ENCODE peak calls at places on chromosomes 7 and 10, in four cellular contexts. P, K, N and I are unnamed samples.

GRCh38 chr10:48968036-48968435 is 28.4 kb upstream of the LRRC18 start:
- DNase-seq in P (no peak), K (no peak), N (no peak), I (no peak)

GRCh38 chr10:103977204-103977603 is 10.3 kb downstream of the SLK start:
- DNase-seq in P (no peak), K (no peak), N (no peak), I (no peak)

GRCh38 chr7:46600340-46600739 is 679.3 kb upstream of the IGFBP3 start:
- DNase-seq in P (no peak), K (peak), N (peak), I (no peak)

GRCh38 chr7:82729172-82730030 is 285.8 kb upstream of the CACNA2D1 start:
- DNase-seq in P (no peak), K (no peak), N (no peak), I (peak)

GRCh38 chr7:43353902-43354301 is 229.0 kb upstream of the STK17A start:
- DNase-seq in P (no peak), K (no peak), N (no peak), I (no peak)

GRCh38 chr10:110893559-110894179 is 21.9 kb downstream of the PDCD4 start:
- DNase-seq in P (no peak), K (no peak), N (no peak), I (no peak)

GRCh38 chr10:106495931-106496330 is 668.6 kb downstream of the SORCS1 start:
- DNase-seq in P (no peak), K (no peak), N (no peak), I (no peak)

GRCh38 chr10:84230359-84230758 is 5.0 kb upstream of the LRIT2 start:
- DNase-seq in P (no peak), K (no peak), N (no peak), I (no peak)

GRCh38 chr10:2256241-2256640 is 518.9 kb upstream of the ADARB2 start:
- DNase-seq in P (no peak), K (no peak), N (no peak), I (no peak)

GRCh38 chr7:110001254-110001938 is 1089.5 kb upstream of the LRRN3 start:
- DNase-seq in P (no peak), K (no peak), N (no peak), I (no peak)

GRCh38 chr10:87842776-87843497 is 20.4 kb downstream of the KLLN start:
- DNase-seq in P (no peak), K (no peak), N (no peak), I (no peak)

GRCh38 chr7:42125321-42125720 is 111.7 kb downstream of the GLI3 start:
- DNase-seq in P (no peak), K (no peak), N (no peak), I (no peak)

GRCh38 chr10:47231414-47231813 is 68.6 kb upstream of the GDF10 start:
- DNase-seq in P (no peak), K (no peak), N (no peak), I (no peak)

GRCh38 chr7:5699951-5700384 is 81.5 kb downstream of the RNF216 start:
- DNase-seq in P (no peak), K (no peak), N (no peak), I (no peak)

GRCh38 chr10:28722065-28722803 is 44.9 kb downstream of the BAMBI start:
- DNase-seq in P (peak), K (peak), N (no peak), I (no peak)

GRCh38 chr10:91700788-91701444 is 68.0 kb upstream of the PPP1R3C start:
- DNase-seq in P (no peak), K (no peak), N (peak), I (no peak)

GRCh38 chr10:86348321-86349210 is 18.0 kb downstream of the GRID1 start:
- DNase-seq in P (peak), K (no peak), N (no peak), I (no peak)

GRCh38 chr7:148702876-148703670 is 4.4 kb downstream of the CUL1 start:
- DNase-seq in P (no peak), K (no peak), N (no peak), I (no peak)

GRCh38 chr7:2040201-2040892 is 192.4 kb downstream of the MAD1L1 start:
- DNase-seq in P (no peak), K (peak), N (no peak), I (no peak)

GRCh38 chr10:98041352-98042043 is 11.1 kb upstream of the CRTAC1 start:
- DNase-seq in P (peak), K (peak), N (peak), I (peak)

GRCh38 chr7:84529480-84530205 is 335.1 kb upstream of the SEMA3A start:
- DNase-seq in P (no peak), K (no peak), N (peak), I (peak)

GRCh38 chr10:13993169-13993568 is 337.6 kb downstream of the FRMD4A start:
- DNase-seq in P (no peak), K (no peak), N (peak), I (no peak)

GRCh38 chr10:131822013-131822693 is 78.7 kb upstream of the PPP2R2D start:
- DNase-seq in P (peak), K (peak), N (no peak), I (no peak)

GRCh38 chr10:31678139-31678536 is 250.5 kb downstream of the ARHGAP12 start:
- DNase-seq in P (no peak), K (peak), N (no peak), I (no peak)

GRCh38 chr7:150962743-150963399 is 15.2 kb downstream of the KCNH2 start:
- DNase-seq in P (peak), K (no peak), N (no peak), I (no peak)

GRCh38 chr7:7944619-7945282 is 23.8 kb upstream of the GLCCI1 start:
- DNase-seq in P (peak), K (peak), N (no peak), I (no peak)

GRCh38 chr7:94374231-94374630 is 20.5 kb upstream of the COL1A2 start:
- DNase-seq in P (peak), K (peak), N (peak), I (peak)

GRCh38 chr7:117312593-117312992 is 10.3 kb downstream of the WNT2 start:
- DNase-seq in P (no peak), K (no peak), N (no peak), I (no peak)

GRCh38 chr7:35828817-35829216 is 28.0 kb downstream of the SEPTIN7 start:
- DNase-seq in P (no peak), K (no peak), N (no peak), I (no peak)

GRCh38 chr10:68781613-68782574 is 45.4 kb upstream of the STOX1 start:
- DNase-seq in P (no peak), K (no peak), N (no peak), I (no peak)

GRCh38 chr7:105934577-105935185 is 28.4 kb upstream of the CDHR3 start:
- DNase-seq in P (no peak), K (no peak), N (peak), I (peak)

GRCh38 chr7:27346531-27347260 is 104.1 kb downstream of the EVX1 start:
- DNase-seq in P (no peak), K (no peak), N (peak), I (no peak)

GRCh38 chr10:118692911-118693310 is 61.9 kb downstream of the CACUL1 start:
- DNase-seq in P (no peak), K (no peak), N (peak), I (peak)

GRCh38 chr10:71742301-71743098 is 22.9 kb upstream of the C10orf105 start:
- DNase-seq in P (no peak), K (no peak), N (no peak), I (no peak)

GRCh38 chr10:11515596-11516418 is 95.6 kb downstream of the USP6NL start:
- DNase-seq in P (no peak), K (no peak), N (no peak), I (peak)

GRCh38 chr7:55033241-55033846 is 14.5 kb downstream of the EGFR start:
- DNase-seq in P (no peak), K (no peak), N (no peak), I (no peak)

GRCh38 chr10:54880943-54881342 is 79.9 kb upstream of the PCDH15 start:
- DNase-seq in P (no peak), K (no peak), N (no peak), I (no peak)

GRCh38 chr10:127492607-127493250 is 56.4 kb upstream of the NPS start:
- DNase-seq in P (no peak), K (no peak), N (no peak), I (no peak)

GRCh38 chr7:29851487-29851886 is 45.2 kb downstream of the WIPF3 start:
- DNase-seq in P (no peak), K (no peak), N (no peak), I (no peak)

GRCh38 chr7:158085741-158086695 is 501.6 kb downstream of the PTPRN2 start:
- DNase-seq in P (no peak), K (no peak), N (no peak), I (no peak)

GRCh38 chr7:49479936-49480544 is 293.4 kb upstream of the VWC2 start:
- DNase-seq in P (no peak), K (no peak), N (no peak), I (no peak)

GRCh38 chr7:49488573-49488972 is 284.9 kb upstream of the VWC2 start:
- DNase-seq in P (no peak), K (no peak), N (no peak), I (no peak)

GRCh38 chr7:49486974-49487919 is 286.2 kb upstream of the VWC2 start:
- DNase-seq in P (no peak), K (no peak), N (no peak), I (no peak)

GRCh38 chr7:49479421-49479820 is 294.0 kb upstream of the VWC2 start:
- DNase-seq in P (no peak), K (no peak), N (no peak), I (no peak)

GRCh38 chr7:49483142-49483541 is 290.3 kb upstream of the VWC2 start:
- DNase-seq in P (no peak), K (no peak), N (no peak), I (no peak)
- TF ChIP-seq CTCF in P (no peak), K (no peak), N (no peak), I (no peak)

DNA sequence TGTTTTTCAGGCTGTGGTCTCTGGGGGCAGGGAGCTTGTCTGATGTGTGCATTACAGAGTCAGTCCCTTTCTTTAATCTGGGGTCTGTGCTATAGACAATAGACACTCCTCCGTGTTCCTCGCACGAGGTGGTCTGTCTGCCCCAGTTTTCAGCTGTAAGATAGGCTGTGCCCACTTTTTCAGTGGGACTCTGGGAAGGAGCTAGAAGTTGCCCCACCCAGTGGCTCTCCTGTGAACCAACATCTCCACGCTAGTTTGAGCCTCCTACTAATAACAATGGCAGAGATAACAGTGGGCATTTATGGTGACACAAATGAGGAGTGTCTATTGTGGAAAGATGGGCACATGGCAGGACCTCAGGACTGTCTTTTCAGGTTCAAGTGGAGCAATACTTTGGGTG is 44.0 kb downstream of the ADRB1 start:
- DNase-seq in P (no peak), K (no peak), N (no peak), I (no peak)
- TF ChIP-seq CTCF in P (no peak), K (no peak), N (no peak), I (no peak)

DNA sequence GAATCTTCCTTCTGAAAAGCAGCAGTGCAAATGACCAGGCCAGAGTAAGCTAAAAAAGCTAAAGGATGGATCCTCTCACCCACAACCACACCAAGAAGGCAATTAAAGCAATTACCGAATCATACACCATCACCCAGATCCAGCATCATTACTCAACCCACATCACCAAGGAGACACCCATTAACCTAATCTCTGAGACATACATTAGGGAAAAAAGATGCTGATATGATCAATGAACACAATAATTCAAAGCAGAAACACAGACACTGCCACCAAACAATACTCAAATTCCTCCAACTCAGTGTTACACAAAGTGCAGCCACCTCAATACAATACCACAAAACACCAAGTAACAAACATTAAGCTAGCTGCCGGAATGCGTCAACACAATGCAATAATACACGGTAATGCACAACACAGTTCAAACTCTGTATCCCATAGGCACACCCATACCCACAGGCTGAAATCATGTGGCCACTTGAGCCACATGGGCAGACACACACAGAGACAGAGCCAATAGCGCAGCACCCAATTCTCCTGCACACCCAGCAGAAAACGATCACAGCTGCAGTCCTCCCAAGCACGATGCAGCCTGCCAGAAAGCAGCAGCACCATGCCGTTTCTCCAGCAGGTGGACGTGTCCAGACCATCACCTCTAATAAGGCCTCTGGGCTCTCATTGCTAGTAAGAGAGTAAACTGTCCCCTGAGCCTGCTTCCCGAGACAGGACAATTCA is 21.5 kb downstream of the PAX2 start:
- DNase-seq in P (no peak), K (no peak), N (no peak), I (no peak)
- TF ChIP-seq CTCF in P (peak), K (no peak), N (no peak), I (no peak)

DNA sequence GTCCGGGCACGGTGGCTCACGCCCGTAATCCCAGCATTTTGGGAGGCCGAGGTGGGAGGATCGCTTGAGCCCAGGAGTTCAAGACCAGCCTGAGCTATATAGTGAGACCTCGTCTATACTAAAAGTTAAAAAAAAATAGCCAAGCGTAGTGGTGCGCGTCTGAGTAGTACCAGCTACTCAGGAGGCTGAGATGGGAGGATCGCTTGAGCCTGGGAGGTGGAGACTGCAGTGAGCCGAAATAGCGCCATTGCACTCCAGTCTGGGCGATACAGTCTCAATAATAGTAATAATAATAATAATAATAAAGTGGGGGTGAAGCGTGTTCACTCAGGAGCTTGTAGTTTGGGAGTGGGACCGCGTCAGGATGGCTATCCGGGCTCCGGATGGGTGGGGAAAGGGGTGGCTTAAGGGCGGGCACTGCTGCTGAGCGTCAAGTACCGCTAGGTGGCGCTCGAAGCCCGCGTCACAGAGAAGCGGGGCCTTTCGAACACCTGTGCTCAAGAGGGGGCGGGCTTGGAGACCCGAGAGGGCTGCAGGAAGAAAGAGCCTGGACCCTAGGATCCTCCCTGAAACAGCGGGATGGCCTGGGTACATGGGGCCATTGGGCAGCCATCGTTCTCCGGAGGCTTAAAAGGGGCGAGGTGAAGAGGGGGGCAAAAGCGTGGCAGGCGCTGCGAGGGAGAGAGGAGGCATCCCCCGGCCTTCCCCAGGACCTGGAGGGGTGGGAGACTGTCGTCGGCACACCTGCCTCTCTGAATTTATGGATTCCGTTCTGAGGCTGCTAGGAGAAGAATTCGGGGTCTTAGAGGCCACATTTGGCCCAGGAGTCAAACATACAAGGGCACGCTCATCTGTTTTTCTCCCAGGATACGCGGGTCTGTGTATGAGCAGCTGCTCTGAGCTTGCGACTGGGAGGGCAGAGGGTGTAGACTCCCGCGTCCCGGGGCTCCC is 14.5 kb downstream of the LBX1 start:
- DNase-seq in P (peak), K (peak), N (no peak), I (no peak)
- TF ChIP-seq CTCF in P (peak), K (peak), N (peak), I (peak)